ENCODE peak calls at places on chromosomes 4 and X, in ten cellular contexts. S is PC-3, J is trophoblast cell, R is HCT116, B is SK-N-SH, V is K562, L is GM23248, Z is GM12878, E is mesendoderm, T is adipocyte. D is an unnamed sample.

GRCh38 chr4:39698424-39699009 is 581 bp downstream of the UBE2K start:
- DNase-seq in S (peak), J (peak), R (no peak), B (peak), V (peak), L (peak), Z (no peak), E (peak), T (peak), D (peak)

GRCh38 chr4:185911556-185912064 is 99.6 kb upstream of the SORBS2 start:
- DNase-seq in S (peak), J (no peak), R (no peak), B (peak), V (no peak), L (peak), Z (no peak), E (no peak), T (peak), D (no peak)

GRCh38 chrX:144790148-144790547 is 457.2 kb upstream of the SPANXN1 start:
- DNase-seq in S (no peak), J (no peak), R (no peak), B (no peak), V (no peak), L (no peak), Z (no peak), E (no peak), T (no peak), D (no peak)

GRCh38 chr4:85747871-85748491 is 273.0 kb downstream of the ARHGAP24 start:
- DNase-seq in S (peak), J (peak), R (peak), B (peak), V (peak), L (peak), Z (no peak), E (peak), T (peak), D (peak)

GRCh38 chr4:122831515-122832196 is 5.0 kb downstream of the FGF2 start:
- DNase-seq in S (peak), J (no peak), R (no peak), B (no peak), V (no peak), L (peak), Z (no peak), E (no peak), T (peak), D (no peak)

GRCh38 chr4:98827661-98828060 is 101.3 kb downstream of the EIF4E start:
- DNase-seq in S (no peak), J (no peak), R (no peak), B (no peak), V (no peak), L (no peak), Z (no peak), E (no peak), T (no peak), D (no peak)

GRCh38 chr4:84401669-84402068 is 97.4 kb downstream of the NKX6-1 start:
- DNase-seq in S (peak), J (no peak), R (peak), B (no peak), V (no peak), L (no peak), Z (no peak), E (no peak), T (no peak), D (no peak)

GRCh38 chr4:128600996-128601857 is 208.3 kb upstream of the JADE1 start:
- DNase-seq in S (peak), J (peak), R (peak), B (peak), V (peak), L (peak), Z (no peak), E (peak), T (peak), D (peak)

GRCh38 chr4:7108660-7109059 is 40.8 kb upstream of the GRPEL1 start:
- DNase-seq in S (no peak), J (no peak), R (no peak), B (peak), V (no peak), L (no peak), Z (no peak), E (no peak), T (no peak), D (no peak)

GRCh38 chr4:69896530-69897116 is 34.2 kb upstream of the CSN1S1 start:
- DNase-seq in S (peak), J (peak), R (peak), B (no peak), V (no peak), L (peak), Z (no peak), E (peak), T (peak), D (no peak)

GRCh38 chr4:113952452-113953029 is 26.9 kb downstream of the ARSJ start:
- DNase-seq in S (peak), J (peak), R (peak), B (peak), V (peak), L (peak), Z (peak), E (peak), T (peak), D (peak)

DNA sequence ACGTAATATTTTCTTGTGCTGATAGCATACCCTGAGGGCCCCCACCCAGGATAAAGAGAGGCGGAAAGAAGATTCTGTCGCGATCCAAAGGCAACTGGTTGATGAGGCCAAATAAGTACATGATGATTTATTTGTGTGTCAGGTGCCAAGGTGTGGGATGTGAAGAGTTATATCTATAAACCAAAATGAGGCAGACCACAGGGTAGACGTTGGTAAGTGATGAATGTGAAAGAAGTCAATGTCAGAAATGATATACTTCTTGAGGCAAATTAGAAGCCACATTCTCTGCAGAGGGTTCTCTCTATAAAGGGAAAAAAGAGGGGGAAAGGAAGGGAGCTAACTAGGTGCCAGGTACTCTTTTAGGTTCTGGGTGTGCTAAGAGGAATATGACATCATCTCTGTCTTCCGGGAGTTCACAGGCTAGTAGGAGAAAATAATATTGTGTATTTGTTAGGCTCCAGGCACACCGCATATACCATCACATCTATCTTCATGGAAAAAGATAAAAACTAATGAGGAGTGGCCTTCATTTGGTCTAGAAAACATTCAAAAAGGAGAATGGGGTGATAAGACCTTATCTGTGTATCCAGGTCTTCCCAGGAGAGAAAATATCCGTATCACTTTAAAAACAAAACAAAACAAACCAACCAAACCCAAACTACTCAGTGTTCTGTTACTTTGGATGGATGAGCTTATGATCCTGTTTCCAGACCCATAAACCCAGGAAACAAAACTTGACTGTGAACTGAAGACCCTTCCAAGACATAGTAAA is 4.8 kb upstream of the SH2D1A start:
- DNase-seq in S (no peak), J (no peak), R (no peak), B (no peak), V (no peak), L (no peak), Z (no peak), E (no peak), T (no peak), D (no peak)
- H3K9ac ChIP-seq in S (no peak), J (no peak), R (no peak), B (no peak), V (no peak), L (no peak), Z (no peak), E (no peak), T (no peak), D (no peak)

GRCh38 chr4:110635155-110635479 is 12.2 kb upstream of the PITX2 start:
- DNase-seq in S (no peak), J (no peak), R (no peak), B (no peak), V (no peak), L (no peak), Z (no peak), E (no peak), T (no peak), D (no peak)

GRCh38 chr4:110636677-110637407 is 14.0 kb upstream of the PITX2 start:
- DNase-seq in S (no peak), J (peak), R (peak), B (no peak), V (no peak), L (peak), Z (no peak), E (peak), T (peak), D (no peak)

GRCh38 chr4:110634320-110635154 is 11.7 kb upstream of the PITX2 start:
- DNase-seq in S (no peak), J (no peak), R (no peak), B (no peak), V (no peak), L (no peak), Z (no peak), E (peak), T (no peak), D (no peak)

GRCh38 chr4:110637408-110638131 is 14.7 kb upstream of the PITX2 start:
- DNase-seq in S (no peak), J (no peak), R (no peak), B (no peak), V (no peak), L (peak), Z (no peak), E (peak), T (no peak), D (no peak)

GRCh38 chr4:110636231-110636676 is 13.4 kb upstream of the PITX2 start:
- DNase-seq in S (no peak), J (no peak), R (peak), B (no peak), V (no peak), L (no peak), Z (no peak), E (peak), T (no peak), D (no peak)
- H3K4me3 ChIP-seq in S (no peak), J (no peak), R (peak), B (no peak), V (no peak), L (peak), Z (no peak), E (peak), T (peak), D (no peak)

GRCh38 chrX:48910926-48911406 is 480 bp downstream of the SLC35A2 start:
- DNase-seq in S (no peak), J (peak), R (no peak), B (no peak), V (peak), L (peak), Z (no peak), E (peak), T (peak), D (no peak)
- H3K9ac ChIP-seq in S (peak), J (peak), R (peak), B (peak), V (peak), L (peak), Z (peak), E (peak), T (peak), D (peak)

GRCh38 chrX:17380221-17380620 is 5.2 kb downstream of the NHS start:
- DNase-seq in S (no peak), J (no peak), R (no peak), B (no peak), V (no peak), L (no peak), Z (no peak), E (no peak), T (no peak), D (no peak)

GRCh38 chrX:17376381-17377046 is 1.5 kb downstream of the NHS start:
- DNase-seq in S (peak), J (peak), R (no peak), B (no peak), V (no peak), L (peak), Z (no peak), E (peak), T (peak), D (peak)

GRCh38 chrX:17377047-17377692 is 2.2 kb downstream of the NHS start:
- DNase-seq in S (no peak), J (peak), R (peak), B (peak), V (no peak), L (peak), Z (no peak), E (peak), T (peak), D (peak)

GRCh38 chrX:17375631-17376380 is 806 bp downstream of the NHS start:
- DNase-seq in S (peak), J (peak), R (no peak), B (peak), V (no peak), L (peak), Z (no peak), E (peak), T (peak), D (no peak)

DNA sequence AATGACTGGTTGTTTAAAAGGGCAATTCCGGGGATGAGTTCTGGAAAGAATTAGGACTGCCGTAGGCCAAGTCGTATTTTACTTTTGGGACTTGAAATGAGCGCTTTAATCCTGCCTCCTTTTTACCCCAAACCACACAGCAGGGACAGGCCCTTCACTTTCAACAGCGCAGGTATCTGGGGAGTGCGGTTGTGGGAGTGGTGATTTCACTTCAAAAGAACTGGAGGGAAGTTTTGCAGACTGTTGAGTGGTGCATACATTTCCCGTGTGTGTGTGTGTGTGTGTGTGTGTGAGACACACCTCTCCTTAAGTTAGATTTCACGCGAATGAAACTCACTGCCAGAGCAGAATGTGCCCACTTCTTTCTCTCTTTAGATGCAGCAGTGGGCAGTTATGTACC is 2.8 kb downstream of the NHS start:
- DNase-seq in S (no peak), J (peak), R (no peak), B (no peak), V (no peak), L (peak), Z (no peak), E (peak), T (peak), D (no peak)
- H3K4me3 ChIP-seq in S (peak), J (no peak), R (peak), B (peak), V (no peak), L (peak), Z (no peak), E (no peak), T (peak), D (no peak)